ENCODE peak calls at places on chromosomes 3 and 15, in five cellular contexts. O, B, Q, Z and N are unnamed samples.

GRCh38 chr3:12508316-12508715 is 24.0 kb downstream of the TSEN2 start:
- DNase-seq in O (peak), B (peak), Q (no peak), Z (no peak), N (peak)

GRCh38 chr15:87154771-87155170 is 1075.1 kb downstream of the AGBL1 start:
- DNase-seq in O (no peak), B (peak), Q (no peak), Z (no peak), N (peak)

GRCh38 chr15:74438696-74439316 is 5.0 kb upstream of the SEMA7A start:
- DNase-seq in O (peak), B (peak), Q (peak), Z (no peak), N (no peak)

GRCh38 chr15:100338971-100339444 is 2.8 kb downstream of the ADAMTS17 start:
- DNase-seq in O (peak), B (peak), Q (peak), Z (peak), N (peak)

GRCh38 chr15:89068325-89068784 is 19.9 kb upstream of the ABHD2 start:
- DNase-seq in O (no peak), B (peak), Q (peak), Z (no peak), N (peak)

GRCh38 chr15:20295238-20295811 is 246.3 kb downstream of the GOLGA6L6 start:
- DNase-seq in O (peak), B (no peak), Q (no peak), Z (no peak), N (no peak)

GRCh38 chr3:18349197-18349798 is 75.8 kb downstream of the SATB1 start:
- DNase-seq in O (peak), B (no peak), Q (no peak), Z (no peak), N (no peak)

GRCh38 chr3:63141-63845 is 133.3 kb upstream of the CHL1 start:
- DNase-seq in O (peak), B (no peak), Q (no peak), Z (no peak), N (no peak)

GRCh38 chr15:28098360-28098765 is 752 bp downstream of the OCA2 start:
- DNase-seq in O (no peak), B (no peak), Q (no peak), Z (no peak), N (no peak)

GRCh38 chr3:14274537-14274936 is 95.9 kb downstream of the LSM3 start:
- DNase-seq in O (peak), B (no peak), Q (no peak), Z (no peak), N (no peak)

GRCh38 chr15:92803852-92804609 is 96.1 kb upstream of the CHD2 start:
- DNase-seq in O (no peak), B (peak), Q (peak), Z (peak), N (peak)

GRCh38 chr3:29144807-29145206 is 136.1 kb upstream of the RBMS3 start:
- DNase-seq in O (no peak), B (peak), Q (no peak), Z (no peak), N (no peak)

GRCh38 chr3:153209596-153209995 is 47.6 kb downstream of the RAP2B start:
- DNase-seq in O (peak), B (peak), Q (no peak), Z (no peak), N (peak)

GRCh38 chr3:159817136-159817535 is 171.5 kb upstream of the IL12A start:
- DNase-seq in O (no peak), B (no peak), Q (no peak), Z (no peak), N (no peak)

GRCh38 chr3:106345353-106346027 is 476.7 kb upstream of the CBLB start:
- DNase-seq in O (no peak), B (peak), Q (no peak), Z (no peak), N (peak)

GRCh38 chr3:14521611-14522010 is 18.5 kb downstream of the GRIP2 start:
- DNase-seq in O (peak), B (no peak), Q (no peak), Z (no peak), N (no peak)

GRCh38 chr15:73601449-73602425 is 31.5 kb downstream of the NPTN start:
- DNase-seq in O (no peak), B (peak), Q (no peak), Z (no peak), N (peak)

GRCh38 chr3:8336456-8336855 is 165.2 kb upstream of the LMCD1 start:
- DNase-seq in O (peak), B (no peak), Q (no peak), Z (no peak), N (no peak)

GRCh38 chr15:58509556-58509955 is 77.8 kb downstream of the LIPC start:
- DNase-seq in O (no peak), B (no peak), Q (no peak), Z (no peak), N (no peak)

GRCh38 chr3:99934984-99935797 is 117.5 kb downstream of the CMSS1 start:
- DNase-seq in O (no peak), B (no peak), Q (no peak), Z (no peak), N (no peak)

GRCh38 chr3:156614642-156615511 is 59.5 kb upstream of the TIPARP start:
- DNase-seq in O (no peak), B (no peak), Q (no peak), Z (no peak), N (no peak)

GRCh38 chr3:15102833-15103232 is 3.9 kb upstream of the RBSN start:
- DNase-seq in O (no peak), B (peak), Q (no peak), Z (peak), N (no peak)

GRCh38 chr15:58483316-58483715 is 51.5 kb downstream of the LIPC start:
- DNase-seq in O (no peak), B (no peak), Q (no peak), Z (no peak), N (no peak)

GRCh38 chr15:97995881-97996603 is 35.5 kb downstream of the ARRDC4 start:
- DNase-seq in O (peak), B (peak), Q (peak), Z (no peak), N (peak)

GRCh38 chr3:58562498-58562897 is 14.7 kb downstream of the FAM107A start:
- DNase-seq in O (peak), B (no peak), Q (no peak), Z (no peak), N (no peak)